ENCODE peak calls at places on chromosomes 5 and 9, in four cellular contexts. S is neural progenitor cell, Z is OCI-LY7, I is hepatocyte. G is an unnamed sample.
A peak's percentile ranks its signal among the peaks of the same experiment; 100 is the strongest.

GRCh38 chr9:137298983-137299521 is 3.0 kb downstream of the NRARP start:
- DNase-seq in S (peak; percentile 74), Z (no peak), I (no peak), G (no peak)

GRCh38 chr5:10676224-10676623 is 84.8 kb downstream of the DAP start:
- DNase-seq in S (no peak), Z (no peak), I (no peak), G (no peak)

GRCh38 chr5:157311595-157311994 is 45.7 kb downstream of the CYFIP2 start:
- DNase-seq in S (no peak), Z (no peak), I (no peak), G (no peak)

GRCh38 chr5:87361536-87362213 is 51.1 kb downstream of the CCNH start:
- DNase-seq in S (no peak), Z (no peak), I (no peak), G (no peak)

GRCh38 chr9:111118256-111118950 is 80.1 kb upstream of the LPAR1 start:
- DNase-seq in S (no peak), Z (no peak), I (no peak), G (peak; percentile 22)

GRCh38 chr9:136213733-136214132 is 8.8 kb upstream of the LHX3 start:
- DNase-seq in S (no peak), Z (no peak), I (no peak), G (no peak)

GRCh38 chr5:14581891-14582796 is 552 bp downstream of the OTULINL start:
- DNase-seq in S (peak; percentile 82), Z (peak; percentile 63), I (peak; percentile 83), G (peak; percentile 75)

GRCh38 chr5:66744040-66744439 is 147.8 kb downstream of the MAST4 start:
- DNase-seq in S (no peak), Z (no peak), I (peak; percentile 46), G (no peak)

GRCh38 chr9:99299214-99300102 is 77.4 kb downstream of the SEC61B start:
- DNase-seq in S (peak; percentile 18), Z (peak; percentile 7), I (peak; percentile 39), G (peak; percentile 50)

GRCh38 chr9:70156729-70157128 is 102.0 kb upstream of the SMC5 start:
- DNase-seq in S (no peak), Z (no peak), I (no peak), G (no peak)

GRCh38 chr5:45037927-45038326 is 229.2 kb downstream of the MRPS30 start:
- DNase-seq in S (no peak), Z (no peak), I (no peak), G (no peak)

GRCh38 chr5:55969956-55970355 is 24.8 kb downstream of the IL6ST start:
- DNase-seq in S (no peak), Z (no peak), I (no peak), G (no peak)

GRCh38 chr5:138955013-138955660 is 80.0 kb upstream of the LRRTM2 start:
- DNase-seq in S (no peak), Z (no peak), I (no peak), G (no peak)

GRCh38 chr9:136044971-136045594 is 50.0 kb downstream of the NACC2 start:
- DNase-seq in S (no peak), Z (no peak), I (no peak), G (no peak)

GRCh38 chr5:118195215-118195614 is 793.1 kb downstream of the DTWD2 start:
- DNase-seq in S (no peak), Z (no peak), I (no peak), G (no peak)

GRCh38 chr5:74384851-74385250 is 255.7 kb downstream of the ENC1 start:
- DNase-seq in S (no peak), Z (no peak), I (no peak), G (no peak)

GRCh38 chr5:93620487-93621339 is 37.7 kb downstream of the NR2F1 start:
- DNase-seq in S (peak; percentile 94), Z (peak; percentile 72), I (peak; percentile 85), G (peak; percentile 80)

GRCh38 chr9:136061405-136061804 is 33.7 kb downstream of the NACC2 start:
- DNase-seq in S (no peak), Z (no peak), I (no peak), G (no peak)

GRCh38 chr9:103281126-103281525 is 286.0 kb downstream of the CYLC2 start:
- DNase-seq in S (no peak), Z (no peak), I (no peak), G (no peak)

GRCh38 chr5:5979362-5979760 is 399.0 kb downstream of the MED10 start:
- DNase-seq in S (no peak), Z (no peak), I (peak; percentile 39), G (peak; percentile 99)

GRCh38 chr5:109612278-109612905 is 77.3 kb upstream of the MAN2A1 start:
- DNase-seq in S (peak; percentile 84), Z (no peak), I (no peak), G (no peak)

GRCh38 chr5:102755691-102756371 is 726 bp downstream of the PAM start:
- DNase-seq in S (peak; percentile 65), Z (no peak), I (peak; percentile 88), G (peak; percentile 88)

GRCh38 chr5:65133473-65134110 is 348.1 kb downstream of the ADAMTS6 start:
- DNase-seq in S (no peak), Z (no peak), I (no peak), G (no peak)

GRCh38 chr9:98306384-98307145 is 51.1 kb upstream of the TBC1D2 start:
- DNase-seq in S (no peak), Z (no peak), I (no peak), G (no peak)

GRCh38 chr5:172715931-172716682 is 54.9 kb downstream of the DUSP1 start:
- DNase-seq in S (peak; percentile 41), Z (no peak), I (no peak), G (peak; percentile 15)

GRCh38 chr5:178323541-178323865 is 90.9 kb upstream of the PHYKPL start:
- DNase-seq in S (no peak), Z (no peak), I (no peak), G (no peak)

GRCh38 chr5:79509244-79509880 is 4.6 kb downstream of the HOMER1 start:
- DNase-seq in S (no peak), Z (no peak), I (no peak), G (no peak)

GRCh38 chr5:147558826-147559225 is 49.0 kb upstream of the DPYSL3 start:
- DNase-seq in S (peak; percentile 80), Z (no peak), I (peak; percentile 71), G (peak; percentile 52)

GRCh38 chr5:15604986-15605385 is 105.0 kb downstream of the FBXL7 start:
- DNase-seq in S (no peak), Z (no peak), I (no peak), G (no peak)
- TF ChIP-seq EZH2phosphoT487 in S (no peak), Z (no peak), I (no peak), G (no peak)

GRCh38 chr5:35963381-35963843 is 25.0 kb upstream of the CAPSL start:
- DNase-seq in S (peak; percentile 28), Z (peak; percentile 11), I (peak; percentile 16), G (peak; percentile 58)
- TF ChIP-seq EZH2phosphoT487 in S (no peak), Z (no peak), I (no peak), G (no peak)

GRCh38 chr5:159866093-159866492 is 50.2 kb upstream of the ADRA1B start:
- DNase-seq in S (no peak), Z (no peak), I (no peak), G (no peak)

GRCh38 chr5:159864885-159865622 is 51.2 kb upstream of the ADRA1B start:
- DNase-seq in S (no peak), Z (no peak), I (no peak), G (no peak)
- TF ChIP-seq EZH2phosphoT487 in S (no peak), Z (no peak), I (no peak), G (no peak)

GRCh38 chr9:83583151-83584014 is 39.6 kb upstream of the IDNK start:
- DNase-seq in S (peak; percentile 75), Z (peak; percentile 45), I (peak; percentile 76), G (peak; percentile 64)
- TF ChIP-seq EZH2phosphoT487 in S (no peak), Z (no peak), I (no peak), G (no peak)

G was measured in PC-3.